ENCODE peak calls at places on chromosome 18, in nine cellular contexts. D is mammary epithelial cell, M is IMR-90, A is fibroblast of lung, N is endothelial cell of umbilical vein, Y is K562, O is SK-N-SH, S is GM23338, G is Karpas-422. E is an unnamed sample. For H4K20me1, the result is how much of the 10 kb centered on the place peaks cover.

GRCh38 chr18:58618822-58619553 is 9.9 kb downstream of the ALPK2 start:
- DNase-seq in D (no peak), M (peak), A (no peak), N (no peak), Y (no peak), O (no peak), S (peak), G (no peak), E (no peak)

GRCh38 chr18:13137041-13137938 is 81.3 kb upstream of the LDLRAD4 start:
- DNase-seq in D (no peak), M (no peak), A (peak), N (peak), Y (no peak), O (peak), S (peak), G (peak), E (no peak)

GRCh38 chr18:70384181-70384790 is 95.4 kb downstream of the SOCS6 start:
- DNase-seq in D (peak), M (peak), A (peak), N (no peak), Y (no peak), O (no peak), S (no peak), G (no peak), E (no peak)

GRCh38 chr18:63844254-63844653 is 43.3 kb upstream of the SERPINB2 start:
- DNase-seq in D (peak), M (peak), A (peak), N (peak), Y (no peak), O (no peak), S (peak), G (peak), E (no peak)

GRCh38 chr18:78875268-78875997 is 104.2 kb upstream of the SALL3 start:
- DNase-seq in D (no peak), M (no peak), A (no peak), N (no peak), Y (peak), O (peak), S (peak), G (peak), E (peak)

GRCh38 chr18:50586710-50587109 is 26.8 kb downstream of the MAPK4 start:
- DNase-seq in D (no peak), M (no peak), A (no peak), N (no peak), Y (peak), O (peak), S (no peak), G (no peak), E (no peak)

GRCh38 chr18:24321071-24321470 is 76.6 kb downstream of the OSBPL1A start:
- DNase-seq in D (no peak), M (peak), A (no peak), N (no peak), Y (no peak), O (no peak), S (no peak), G (no peak), E (no peak)

GRCh38 chr18:49971462-49971861 is 158.1 kb upstream of the ACAA2 start:
- DNase-seq in D (no peak), M (no peak), A (no peak), N (no peak), Y (no peak), O (no peak), S (no peak), G (no peak), E (no peak)

GRCh38 chr18:27428120-27428519 is 243.0 kb upstream of the CHST9 start:
- DNase-seq in D (peak), M (no peak), A (no peak), N (no peak), Y (no peak), O (no peak), S (peak), G (no peak), E (no peak)

GRCh38 chr18:12361770-12362378 is 15.2 kb downstream of the AFG3L2 start:
- DNase-seq in D (no peak), M (peak), A (peak), N (no peak), Y (peak), O (peak), S (no peak), G (no peak), E (no peak)

GRCh38 chr18:67425724-67426123 is 90.8 kb downstream of the DSEL start:
- DNase-seq in D (peak), M (peak), A (peak), N (peak), Y (no peak), O (no peak), S (no peak), G (no peak), E (no peak)

GRCh38 chr18:67432806-67433205 is 83.7 kb downstream of the DSEL start:
- DNase-seq in D (no peak), M (peak), A (no peak), N (no peak), Y (no peak), O (no peak), S (no peak), G (no peak), E (no peak)

GRCh38 chr18:67428148-67428547 is 88.4 kb downstream of the DSEL start:
- DNase-seq in D (no peak), M (peak), A (peak), N (no peak), Y (no peak), O (no peak), S (no peak), G (no peak), E (no peak)

GRCh38 chr18:67426477-67426876 is 90.0 kb downstream of the DSEL start:
- DNase-seq in D (no peak), M (no peak), A (no peak), N (no peak), Y (no peak), O (no peak), S (no peak), G (no peak), E (no peak)

GRCh38 chr18:67428805-67429204 is 87.7 kb downstream of the DSEL start:
- DNase-seq in D (no peak), M (peak), A (peak), N (peak), Y (no peak), O (no peak), S (no peak), G (no peak), E (no peak)
- H3K4me2 ChIP-seq in D (no peak), M (peak), A (no peak), N (no peak), Y (no peak), O (no peak), S (no peak), G (no peak), E (no peak)

DNA sequence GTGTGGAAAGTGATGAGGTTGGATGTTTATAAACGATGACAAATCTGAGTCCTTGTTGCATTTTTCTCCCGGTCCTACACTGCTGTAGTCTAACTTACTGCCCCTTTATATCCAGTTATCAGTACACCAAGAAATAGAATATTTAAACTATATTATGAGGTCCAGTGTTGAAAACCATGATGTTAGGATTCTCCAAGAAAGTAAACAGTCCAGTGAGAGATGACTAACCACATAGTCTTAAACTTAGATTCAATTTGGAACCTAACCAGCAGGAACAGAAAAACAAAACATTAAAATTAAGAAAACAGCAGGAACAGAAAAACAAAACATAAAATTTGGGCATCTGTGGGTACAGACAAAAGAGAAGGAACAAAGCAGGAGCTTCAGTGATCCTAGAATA is 143.2 kb downstream of the TPGS2 start:
- DNase-seq in D (no peak), M (peak), A (no peak), N (no peak), Y (no peak), O (no peak), S (no peak), G (no peak), E (no peak)
- H3K4me3 ChIP-seq in D (no peak), M (no peak), A (no peak), N (no peak), Y (no peak), O (no peak), S (no peak), G (no peak), E (no peak)

GRCh38 chr18:77108001-77108692 is 24.4 kb downstream of the MBP start:
- DNase-seq in D (no peak), M (peak), A (peak), N (no peak), Y (no peak), O (no peak), S (no peak), G (peak), E (peak)
- H4K20me1 ChIP-seq in D (under half), M (under half), A (under half), N (under half), Y (under half), O (under half), S (under half), G (under half), E (under half)

GRCh38 chr18:11156977-11157376 is 7.6 kb upstream of the PIEZO2 start:
- DNase-seq in D (no peak), M (no peak), A (no peak), N (no peak), Y (no peak), O (no peak), S (no peak), G (no peak), E (no peak)
- H3K4me2 ChIP-seq in D (no peak), M (no peak), A (no peak), N (no peak), Y (no peak), O (no peak), S (no peak), G (no peak), E (no peak)